ENCODE peak calls at places on chromosomes 16 and 17, in nine cellular contexts. L is DND-41, W is mammary epithelial cell, I is Peyer's patch, A is kidney, X is left ventricle myocardium inferior, K is lower lobe of right lung, J is breast epithelium, O is heart left ventricle. M is an unnamed sample.
A peak's percentile ranks its signal among the peaks of the same experiment; 100 is the strongest.

GRCh38 chr16:964696-965395 is 5.9 kb downstream of the LMF1 start:
- DNase-seq in L (no peak), W (no peak), I (no peak), A (peak; percentile 56), X (no peak), K (peak; percentile 75), J (no peak), O (peak; percentile 18), M (peak; percentile 77)

GRCh38 chr17:298791-299450 is 53.7 kb downstream of the RPH3AL start:
- DNase-seq in L (no peak), W (no peak), I (no peak), A (peak; percentile 91), X (peak; percentile 75), K (peak; percentile 30), J (no peak), O (peak; percentile 77), M (no peak)

GRCh38 chr16:19691161-19691850 is 26.7 kb downstream of the KNOP1 start:
- DNase-seq in L (no peak), W (no peak), I (no peak), A (no peak), X (no peak), K (no peak), J (peak; percentile 73), O (no peak), M (no peak)

GRCh38 chr17:75067856-75068255 is 19.9 kb upstream of the SLC16A5 start:
- DNase-seq in L (peak; percentile 86), W (no peak), I (no peak), A (no peak), X (no peak), K (no peak), J (no peak), O (no peak), M (no peak)

GRCh38 chr17:72515291-72516065 is 394.7 kb downstream of the SOX9 start:
- DNase-seq in L (no peak), W (no peak), I (no peak), A (no peak), X (no peak), K (no peak), J (no peak), O (no peak), M (no peak)

GRCh38 chr17:17039911-17040310 is 2.3 kb upstream of the MPRIP start:
- DNase-seq in L (no peak), W (no peak), I (no peak), A (peak; percentile 51), X (no peak), K (peak; percentile 16), J (peak; percentile 17), O (peak; percentile 24), M (no peak)

GRCh38 chr16:29900102-29900887 is at the start of gene ASPHD1:
- DNase-seq in L (peak; percentile 75), W (peak; percentile 84), I (peak; percentile 35), A (peak; percentile 90), X (peak; percentile 71), K (peak; percentile 78), J (no peak), O (peak; percentile 71), M (peak; percentile 77)

GRCh38 chr17:75159196-75160031 is 5.1 kb upstream of the JPT1 start:
- DNase-seq in L (no peak), W (peak; percentile 90), I (no peak), A (no peak), X (no peak), K (no peak), J (no peak), O (no peak), M (no peak)

GRCh38 chr17:80812362-80813088 is 179.1 kb upstream of the CHMP6 start:
- DNase-seq in L (no peak), W (no peak), I (no peak), A (peak; percentile 23), X (no peak), K (no peak), J (peak; percentile 31), O (no peak), M (no peak)

GRCh38 chr17:53150101-53150698 is 672.5 kb upstream of the KIF2B start:
- DNase-seq in L (no peak), W (no peak), I (no peak), A (no peak), X (no peak), K (no peak), J (no peak), O (no peak), M (no peak)

GRCh38 chr17:78112508-78113471 is 15.8 kb downstream of the TMC6 start:
- DNase-seq in L (peak; percentile 70), W (peak; percentile 38), I (peak; percentile 82), A (peak; percentile 88), X (peak; percentile 83), K (peak; percentile 86), J (peak; percentile 75), O (peak; percentile 81), M (peak; percentile 77)

GRCh38 chr17:72421128-72422092 is 300.6 kb downstream of the SOX9 start:
- DNase-seq in L (peak; percentile 32), W (peak; percentile 98), I (no peak), A (peak; percentile 88), X (no peak), K (no peak), J (peak; percentile 69), O (peak; percentile 56), M (no peak)

GRCh38 chr17:13337864-13338371 is 263.8 kb downstream of the HS3ST3A1 start:
- DNase-seq in L (peak; percentile 9), W (peak; percentile 43), I (no peak), A (no peak), X (no peak), K (no peak), J (no peak), O (no peak), M (no peak)

GRCh38 chr17:82064433-82065192 is 991 bp downstream of the DUS1L start:
- DNase-seq in L (no peak), W (peak; percentile 56), I (peak; percentile 22), A (no peak), X (no peak), K (no peak), J (no peak), O (peak; percentile 24), M (no peak)

GRCh38 chr17:70137451-70138230 is 31.7 kb upstream of the KCNJ2 start:
- DNase-seq in L (no peak), W (peak; percentile 84), I (no peak), A (no peak), X (no peak), K (no peak), J (no peak), O (peak; percentile 35), M (no peak)

GRCh38 chr17:2566056-2566455 is 27.4 kb upstream of the PAFAH1B1 start:
- DNase-seq in L (no peak), W (no peak), I (no peak), A (no peak), X (no peak), K (no peak), J (no peak), O (no peak), M (no peak)

GRCh38 chr17:56593073-56593740 is at the start of gene NOG:
- DNase-seq in L (peak; percentile 48), W (peak; percentile 61), I (no peak), A (peak; percentile 81), X (peak; percentile 31), K (peak; percentile 61), J (no peak), O (peak; percentile 38), M (peak; percentile 54)

GRCh38 chr17:38907930-38908675 is 17.3 kb upstream of the LASP1NB start:
- DNase-seq in L (no peak), W (no peak), I (no peak), A (no peak), X (peak; percentile 2), K (peak; percentile 17), J (no peak), O (no peak), M (no peak)
- TF ChIP-seq CTCF in L (no peak), W (no peak), I (no peak), A (no peak), X (no peak), K (no peak), J (no peak), O (no peak), M (no peak)

DNA sequence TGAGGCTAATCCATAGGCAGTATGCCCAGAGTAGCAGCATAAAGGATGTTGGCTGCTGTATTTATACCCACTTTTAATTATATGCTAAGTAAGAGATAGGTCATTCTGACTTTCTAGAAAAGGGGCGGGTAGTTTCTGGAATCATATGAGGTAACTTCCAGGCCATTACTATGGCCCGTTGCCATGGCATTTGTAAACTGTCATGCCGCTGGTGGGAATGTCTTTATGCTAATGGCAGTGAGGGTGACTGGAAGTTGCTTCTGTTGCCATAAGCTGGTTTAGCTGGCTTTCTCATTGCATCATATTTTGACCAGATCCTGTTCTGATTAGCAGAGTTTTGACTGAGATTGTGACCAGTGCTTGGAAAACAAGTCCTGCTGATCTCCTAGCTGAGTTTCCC is 929.6 kb upstream of the CDH8 start:
- DNase-seq in L (no peak), W (no peak), I (no peak), A (no peak), X (no peak), K (no peak), J (no peak), O (no peak), M (no peak)
- H3K27ac ChIP-seq in L (no peak overlapping the region), W (no peak overlapping the region), I (no peak overlapping the region), A (no peak overlapping the region), X (no peak overlapping the region), K (no peak overlapping the region), J (no peak overlapping the region), O (no peak overlapping the region), M (no peak overlapping the region)

GRCh38 chr16:13612623-13613022 is 307.3 kb upstream of the ERCC4 start:
- DNase-seq in L (no peak), W (no peak), I (no peak), A (no peak), X (no peak), K (no peak), J (no peak), O (no peak), M (no peak)

GRCh38 chr16:13611596-13611995 is 308.4 kb upstream of the ERCC4 start:
- DNase-seq in L (no peak), W (no peak), I (no peak), A (no peak), X (no peak), K (no peak), J (no peak), O (no peak), M (no peak)

GRCh38 chr16:13606804-13607203 is 313.1 kb upstream of the ERCC4 start:
- DNase-seq in L (no peak), W (no peak), I (no peak), A (no peak), X (no peak), K (no peak), J (no peak), O (no peak), M (no peak)

DNA sequence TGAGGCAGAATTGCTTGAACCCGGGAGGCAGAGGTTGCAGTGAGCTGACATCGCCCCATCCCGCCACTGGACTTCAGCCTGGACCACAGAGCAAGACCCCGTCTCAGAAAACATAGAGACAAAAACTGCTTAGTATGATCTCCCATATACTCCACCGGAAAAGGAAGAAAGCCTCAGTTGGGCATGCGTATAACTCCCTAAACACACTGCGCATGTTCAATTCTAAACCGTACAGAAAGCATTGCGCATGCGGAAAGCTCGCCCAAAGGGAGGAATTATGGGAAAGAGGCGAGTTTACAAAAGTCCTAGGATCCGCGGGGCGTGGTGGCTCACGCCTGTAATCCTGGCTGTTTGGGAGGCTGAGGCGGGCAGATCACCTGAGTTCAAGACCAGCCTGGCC is 312.7 kb upstream of the ERCC4 start:
- DNase-seq in L (no peak), W (no peak), I (no peak), A (no peak), X (no peak), K (no peak), J (no peak), O (no peak), M (no peak)
- H3K9me3 ChIP-seq in L (no peaks in the 10 kb centered on the region), W (no peaks in the 10 kb centered on the region), I (no peaks in the 10 kb centered on the region), A (no peaks in the 10 kb centered on the region), X (peaks cover 18% of the 10 kb centered on the region), K (no peaks in the 10 kb centered on the region), J (no peaks in the 10 kb centered on the region), O (no peaks in the 10 kb centered on the region), M (no peaks in the 10 kb centered on the region)

GRCh38 chr16:30934827-30935557 is 11.6 kb downstream of the FBXL19 start:
- DNase-seq in L (peak; percentile 52), W (peak; percentile 26), I (peak; percentile 31), A (no peak), X (no peak), K (peak; percentile 69), J (no peak), O (no peak), M (peak; percentile 24)
- TF ChIP-seq CTCF in L (peak; percentile 68), W (peak; percentile 53), I (peak; percentile 33), A (peak; percentile 35), X (peak; percentile 54), K (peak; percentile 52), J (peak; percentile 18), O (peak; percentile 20), M (no peak)